ENCODE peak calls at places on chromosomes 12 and 14, in ten cellular contexts. S is mesendoderm; L is GM23248; A is putamen; V is skeletal muscle cell; H is stimulated activated CD8-positive, alpha-beta memory T cell treated with anti-CD3 and anti-CD28 coated beads, Interleukin-7, amount 100 ng/mL, for 1 hour; G is HFFc6; C is M059J; M is T-helper 2 cell; E is hepatocyte. U is an unnamed sample.

GRCh38 chr12:62350554-62350953 is 90.3 kb downstream of the USP15 start:
- DNase-seq in C (no peak), G (no peak), H (no peak), A (no peak), V (no peak), L (no peak), M (no peak), S (no peak), E (no peak), U (no peak)

GRCh38 chr14:52003324-52003723 is 14.0 kb downstream of the RTRAF start:
- DNase-seq in E (no peak), L (no peak), S (no peak), V (no peak), M (no peak), A (no peak), C (no peak), G (no peak), H (no peak), U (peak; percentile 77)

GRCh38 chr14:54512393-54512792 is 2.7 kb downstream of the CGRRF1 start:
- DNase-seq in V (no peak), H (no peak), A (peak; percentile 21), E (no peak), S (no peak), G (no peak), L (no peak), C (no peak), M (no peak), U (no peak)

GRCh38 chr12:49294804-49295086 is 202 bp upstream of the PRPH start:
- DNase-seq in M (no peak), V (no peak), G (no peak), S (no peak), L (no peak), H (no peak), E (no peak), A (no peak), C (no peak), U (no peak)

GRCh38 chr14:97824218-97824617 is 1027.0 kb downstream of the VRK1 start:
- DNase-seq in A (no peak), E (no peak), M (no peak), L (no peak), G (no peak), S (no peak), C (no peak), V (no peak), H (no peak), U (no peak)

GRCh38 chr12:27220057-27220987 is 23.8 kb upstream of the STK38L start:
- DNase-seq in M (no peak), C (no peak), H (no peak), E (no peak), S (no peak), L (peak; percentile 63), V (no peak), A (no peak), G (no peak), U (no peak)

GRCh38 chr12:14256555-14257169 is 108.8 kb upstream of the ATF7IP start:
- DNase-seq in M (peak; percentile 42), V (peak; percentile 59), A (peak; percentile 81), G (peak; percentile 64), S (peak; percentile 92), E (peak; percentile 82), L (peak; percentile 92), C (peak; percentile 84), H (peak; percentile 62), U (peak; percentile 88)

GRCh38 chr14:67371247-67372148 is 11.4 kb downstream of the EIF2S1 start:
- DNase-seq in G (no peak), V (no peak), L (no peak), M (no peak), E (no peak), C (peak; percentile 26), H (no peak), A (no peak), S (no peak), U (no peak)

GRCh38 chr12:89636054-89636775 is 72.4 kb downstream of the ATP2B1 start:
- DNase-seq in M (no peak), S (no peak), L (peak; percentile 77), H (no peak), G (peak; percentile 59), E (no peak), C (peak; percentile 72), V (peak; percentile 9), A (no peak), U (peak; percentile 51)

GRCh38 chr14:46651526-46652144 is at the start of gene RPL10L:
- DNase-seq in H (no peak), V (no peak), E (no peak), S (no peak), L (no peak), A (no peak), C (no peak), G (no peak), M (no peak), U (no peak)

GRCh38 chr12:51683763-51684357 is 92.8 kb downstream of the SCN8A start:
- DNase-seq in H (no peak), E (no peak), L (peak; percentile 88), C (peak; percentile 67), M (no peak), G (peak; percentile 59), V (peak; percentile 38), S (no peak), A (no peak), U (peak; percentile 69)

GRCh38 chr14:38135096-38135495 is 72.6 kb upstream of the SSTR1 start:
- DNase-seq in L (no peak), G (no peak), S (no peak), H (no peak), A (no peak), C (peak; percentile 28), M (no peak), V (no peak), E (no peak), U (no peak)

GRCh38 chr12:49277466-49277865 is 12.6 kb downstream of the TUBA1C start:
- DNase-seq in H (no peak), L (no peak), S (no peak), G (no peak), E (no peak), C (no peak), V (no peak), M (no peak), A (no peak), U (no peak)

GRCh38 chr12:93784339-93785086 is 107.3 kb downstream of the CRADD start:
- DNase-seq in S (peak; percentile 54), G (peak; percentile 75), C (peak; percentile 97), E (peak; percentile 34), L (peak; percentile 61), H (no peak), A (no peak), M (no peak), V (peak; percentile 85), U (peak; percentile 86)

GRCh38 chr14:55274760-55275159 is 3.5 kb downstream of the FBXO34 start:
- DNase-seq in G (peak; percentile 50), H (no peak), S (peak; percentile 88), E (no peak), L (peak; percentile 66), A (no peak), C (peak; percentile 33), M (no peak), V (peak; percentile 4), U (peak; percentile 17)

GRCh38 chr14:69355955-69356321 is 42.2 kb downstream of the ERH start:
- DNase-seq in C (peak; percentile 34), H (no peak), L (peak; percentile 92), V (peak; percentile 62), E (peak; percentile 37), A (no peak), S (no peak), M (no peak), G (peak; percentile 47), U (peak; percentile 68)

GRCh38 chr12:105041186-105041585 is 43.1 kb downstream of the ALDH1L2 start:
- DNase-seq in V (no peak), C (peak; percentile 37), H (no peak), S (no peak), A (peak; percentile 3), G (no peak), E (no peak), M (no peak), L (no peak), U (peak; percentile 33)

GRCh38 chr12:66965613-66966012 is 286.7 kb upstream of the GRIP1 start:
- DNase-seq in M (no peak), E (no peak), C (peak; percentile 20), H (no peak), A (no peak), S (no peak), V (no peak), G (no peak), L (no peak), U (peak; percentile 1)

GRCh38 chr12:124700810-124701594 is 133.6 kb upstream of the NCOR2 start:
- DNase-seq in S (peak; percentile 94), A (no peak), H (no peak), C (no peak), G (peak; percentile 34), E (peak; percentile 73), V (no peak), L (peak; percentile 69), M (no peak), U (peak; percentile 60)

GRCh38 chr12:59484575-59484974 is 111.3 kb upstream of the SLC16A7 start:
- DNase-seq in A (no peak), S (no peak), L (no peak), M (no peak), C (no peak), H (no peak), E (no peak), V (no peak), G (no peak), U (no peak)

GRCh38 chr14:76267322-76268012 is 108.5 kb upstream of the ESRRB start:
- DNase-seq in M (no peak), V (no peak), S (peak; percentile 66), L (peak; percentile 57), A (peak; percentile 22), E (peak; percentile 56), C (peak; percentile 59), G (no peak), H (no peak), U (peak; percentile 39)

GRCh38 chr12:66638666-66639065 is 40.2 kb downstream of the GRIP1 start:
- DNase-seq in G (no peak), L (no peak), S (no peak), H (no peak), V (no peak), A (no peak), M (no peak), C (no peak), E (no peak), U (no peak)

GRCh38 chr12:68508536-68509050 is 102.1 kb upstream of the RAP1B start:
- DNase-seq in S (no peak), V (no peak), H (no peak), A (no peak), L (no peak), C (peak; percentile 15), G (no peak), M (no peak), E (no peak), U (no peak)

GRCh38 chr14:77158175-77158908 is 16.8 kb upstream of the ZDHHC22 start:
- DNase-seq in M (no peak), C (peak; percentile 73), S (peak; percentile 78), A (peak; percentile 87), V (peak; percentile 31), H (no peak), E (peak; percentile 65), G (peak; percentile 57), L (peak; percentile 85), U (peak; percentile 47)

GRCh38 chr14:50953497-50953896 is 9.2 kb upstream of the PYGL start:
- DNase-seq in V (no peak), S (no peak), G (no peak), A (no peak), H (no peak), C (no peak), L (no peak), M (no peak), E (no peak), U (no peak)

GRCh38 chr14:21414137-21414631 is 30.4 kb upstream of the SUPT16H start:
- DNase-seq in H (no peak), G (no peak), S (no peak), C (no peak), M (no peak), E (no peak), A (no peak), L (no peak), V (no peak), U (no peak)

GRCh38 chr12:94240171-94240570 is 91.8 kb downstream of the PLXNC1 start:
- DNase-seq in G (no peak), S (no peak), A (no peak), L (no peak), E (no peak), M (no peak), V (no peak), C (no peak), H (no peak), U (no peak)

U was measured in astrocyte of the spinal cord.